ENCODE peak calls at places on chromosomes 6 and 20, in six cellular contexts. One of them, this sample, is unnamed.
A peak's percentile ranks its signal among the peaks of the same experiment; 100 is the strongest.

GRCh38 chr20:53852025-53852424 is 218.4 kb downstream of the BCAS1 start:
- DNase-seq in uterus: no peak
- DNase-seq in esophagus squamous epithelium: no peak
- DNase-seq in thyroid gland: no peak
- DNase-seq in stomach: no peak
- DNase-seq in Peyer's patch: no peak
- DNase-seq in this sample: no peak

GRCh38 chr6:100382031-100382430 is 82.7 kb downstream of the SIM1 start:
- DNase-seq in thyroid gland: no peak
- DNase-seq in stomach: no peak
- DNase-seq in esophagus squamous epithelium: no peak
- DNase-seq in uterus: no peak
- DNase-seq in Peyer's patch: no peak
- DNase-seq in this sample: no peak

GRCh38 chr20:45817652-45818194 is 5.3 kb downstream of the UBE2C start:
- DNase-seq in uterus: no peak
- DNase-seq in thyroid gland: no peak
- DNase-seq in Peyer's patch: no peak
- DNase-seq in esophagus squamous epithelium: no peak
- DNase-seq in stomach: no peak
- DNase-seq in this sample: no peak

GRCh38 chr6:117326396-117326795 is 61.0 kb downstream of the VGLL2 start:
- DNase-seq in thyroid gland: no peak
- DNase-seq in Peyer's patch: no peak
- DNase-seq in esophagus squamous epithelium: no peak
- DNase-seq in uterus: no peak
- DNase-seq in stomach: no peak
- DNase-seq in this sample: no peak

GRCh38 chr6:4133941-4134838 is 1.2 kb downstream of the ECI2 start:
- DNase-seq in esophagus squamous epithelium: no peak
- DNase-seq in thyroid gland: peak; percentile 49
- DNase-seq in stomach: peak; percentile 30
- DNase-seq in uterus: no peak
- DNase-seq in Peyer's patch: peak; percentile 53
- DNase-seq in this sample: no peak

GRCh38 chr20:52143277-52143676 is 48.3 kb downstream of the ZFP64 start:
- DNase-seq in Peyer's patch: no peak
- DNase-seq in stomach: no peak
- DNase-seq in esophagus squamous epithelium: no peak
- DNase-seq in thyroid gland: no peak
- DNase-seq in uterus: no peak
- DNase-seq in this sample: no peak

GRCh38 chr6:4591218-4591617 is 185.0 kb upstream of the CDYL start:
- DNase-seq in Peyer's patch: no peak
- DNase-seq in stomach: no peak
- DNase-seq in thyroid gland: no peak
- DNase-seq in esophagus squamous epithelium: no peak
- DNase-seq in uterus: no peak
- DNase-seq in this sample: no peak

GRCh38 chr6:151349651-151350270 is 41.6 kb downstream of the ZBTB2 start:
- DNase-seq in stomach: no peak
- DNase-seq in uterus: no peak
- DNase-seq in thyroid gland: no peak
- DNase-seq in Peyer's patch: no peak
- DNase-seq in esophagus squamous epithelium: no peak
- DNase-seq in this sample: no peak

GRCh38 chr20:62578294-62578897 is 63.9 kb upstream of the SLCO4A1 start:
- DNase-seq in esophagus squamous epithelium: no peak
- DNase-seq in thyroid gland: no peak
- DNase-seq in uterus: no peak
- DNase-seq in Peyer's patch: no peak
- DNase-seq in stomach: no peak
- DNase-seq in this sample: no peak

GRCh38 chr6:55456016-55456415 is 123.0 kb downstream of the HMGCLL1 start:
- DNase-seq in Peyer's patch: no peak
- DNase-seq in uterus: no peak
- DNase-seq in thyroid gland: no peak
- DNase-seq in stomach: no peak
- DNase-seq in esophagus squamous epithelium: no peak
- DNase-seq in this sample: no peak

GRCh38 chr6:3489961-3490621 is 33.2 kb upstream of the SLC22A23 start:
- DNase-seq in stomach: no peak
- DNase-seq in uterus: no peak
- DNase-seq in thyroid gland: no peak
- DNase-seq in esophagus squamous epithelium: no peak
- DNase-seq in Peyer's patch: no peak
- DNase-seq in this sample: no peak

GRCh38 chr20:6993016-6993415 is 225.5 kb downstream of the BMP2 start:
- DNase-seq in Peyer's patch: no peak
- DNase-seq in stomach: no peak
- DNase-seq in thyroid gland: no peak
- DNase-seq in uterus: no peak
- DNase-seq in esophagus squamous epithelium: no peak
- DNase-seq in this sample: no peak

GRCh38 chr20:6994452-6994851 is 227.0 kb downstream of the BMP2 start:
- DNase-seq in Peyer's patch: no peak
- DNase-seq in esophagus squamous epithelium: no peak
- DNase-seq in uterus: no peak
- DNase-seq in thyroid gland: no peak
- DNase-seq in stomach: no peak
- DNase-seq in this sample: no peak

GRCh38 chr20:6999381-6999780 is 231.9 kb downstream of the BMP2 start:
- DNase-seq in esophagus squamous epithelium: no peak
- DNase-seq in stomach: no peak
- DNase-seq in uterus: no peak
- DNase-seq in Peyer's patch: no peak
- DNase-seq in thyroid gland: no peak
- DNase-seq in this sample: no peak

GRCh38 chr20:6993526-6993925 is 226.0 kb downstream of the BMP2 start:
- DNase-seq in thyroid gland: no peak
- DNase-seq in uterus: no peak
- DNase-seq in Peyer's patch: no peak
- DNase-seq in stomach: no peak
- DNase-seq in esophagus squamous epithelium: no peak
- DNase-seq in this sample: no peak
- H3K4me3 ChIP-seq in thyroid gland: no peak overlapping the region
- H3K4me3 ChIP-seq in uterus: no peak overlapping the region
- H3K4me3 ChIP-seq in Peyer's patch: no peak overlapping the region
- H3K4me3 ChIP-seq in stomach: no peak overlapping the region
- H3K4me3 ChIP-seq in esophagus squamous epithelium: no peak overlapping the region
- H3K4me3 ChIP-seq in this sample: no peak overlapping the region

GRCh38 chr20:49715466-49715865 is 1.8 kb upstream of the B4GALT5 start:
- DNase-seq in stomach: no peak
- DNase-seq in uterus: no peak
- DNase-seq in esophagus squamous epithelium: no peak
- DNase-seq in thyroid gland: no peak
- DNase-seq in Peyer's patch: no peak
- DNase-seq in this sample: no peak

GRCh38 chr20:49711331-49711987 is 2.2 kb downstream of the B4GALT5 start:
- DNase-seq in thyroid gland: no peak
- DNase-seq in Peyer's patch: no peak
- DNase-seq in esophagus squamous epithelium: no peak
- DNase-seq in stomach: no peak
- DNase-seq in uterus: no peak
- DNase-seq in this sample: no peak

GRCh38 chr20:49713779-49714712 is at the start of gene B4GALT5:
- DNase-seq in stomach: peak; percentile 73
- DNase-seq in Peyer's patch: peak; percentile 85
- DNase-seq in uterus: peak; percentile 76
- DNase-seq in thyroid gland: peak; percentile 72
- DNase-seq in esophagus squamous epithelium: no peak
- DNase-seq in this sample: peak; percentile 82

GRCh38 chr20:49712118-49712517 is 1.6 kb downstream of the B4GALT5 start:
- DNase-seq in uterus: no peak
- DNase-seq in esophagus squamous epithelium: no peak
- DNase-seq in stomach: no peak
- DNase-seq in thyroid gland: no peak
- DNase-seq in Peyer's patch: no peak
- DNase-seq in this sample: no peak

DNA sequence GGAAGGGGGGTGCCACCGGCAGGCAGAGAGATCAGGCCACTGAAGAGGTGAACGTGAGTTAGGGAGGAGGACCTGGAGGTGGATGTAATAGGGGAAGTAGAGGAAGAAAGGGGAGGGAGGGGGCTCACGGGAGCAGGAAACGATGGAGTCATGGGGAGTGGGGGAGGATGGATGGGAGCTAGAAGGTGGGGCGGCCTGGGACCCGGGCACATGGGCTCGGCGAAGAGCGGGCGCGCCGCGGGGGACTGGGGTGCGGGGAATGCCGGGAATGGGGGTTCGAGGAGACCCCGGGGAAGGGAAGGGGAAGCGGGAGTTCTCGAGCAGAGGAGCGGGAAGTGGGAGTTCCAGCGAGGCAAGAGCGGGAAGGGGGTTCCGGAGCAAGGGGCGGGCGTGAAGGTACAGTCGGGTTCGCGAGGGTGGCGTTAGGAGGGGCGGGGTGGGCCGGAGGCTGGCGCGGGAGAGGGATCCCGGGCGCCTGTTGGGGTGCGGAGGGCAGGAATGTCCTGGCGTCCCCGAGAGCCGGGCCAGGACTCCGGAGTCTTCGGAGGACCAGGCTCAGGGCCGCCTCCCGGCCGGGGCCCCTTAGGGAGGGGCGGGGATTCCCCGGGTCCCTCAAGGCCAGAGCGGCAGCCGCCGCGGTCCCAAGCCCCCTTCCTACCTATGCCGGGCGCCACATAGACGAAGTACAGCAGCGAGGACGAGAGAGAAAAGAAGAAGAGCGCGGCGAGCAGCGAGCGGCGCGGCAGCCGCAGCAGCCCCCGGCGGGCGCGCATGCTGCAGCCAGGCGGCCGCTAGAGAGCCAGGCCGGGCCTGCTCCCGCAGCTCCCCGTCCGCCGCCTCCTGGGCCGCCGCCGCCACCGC is 530 bp downstream of the B4GALT5 start:
- DNase-seq in thyroid gland: peak; percentile 45
- DNase-seq in stomach: peak; percentile 44
- DNase-seq in uterus: peak; percentile 41
- DNase-seq in Peyer's patch: peak; percentile 67
- DNase-seq in esophagus squamous epithelium: no peak
- DNase-seq in this sample: peak; percentile 71
- TF ChIP-seq POLR2A in thyroid gland: no peak
- TF ChIP-seq POLR2A in stomach: no peak
- TF ChIP-seq POLR2A in uterus: no peak
- TF ChIP-seq POLR2A in Peyer's patch: no peak
- TF ChIP-seq POLR2A in esophagus squamous epithelium: no peak
- TF ChIP-seq POLR2A in this sample: no peak

DNA sequence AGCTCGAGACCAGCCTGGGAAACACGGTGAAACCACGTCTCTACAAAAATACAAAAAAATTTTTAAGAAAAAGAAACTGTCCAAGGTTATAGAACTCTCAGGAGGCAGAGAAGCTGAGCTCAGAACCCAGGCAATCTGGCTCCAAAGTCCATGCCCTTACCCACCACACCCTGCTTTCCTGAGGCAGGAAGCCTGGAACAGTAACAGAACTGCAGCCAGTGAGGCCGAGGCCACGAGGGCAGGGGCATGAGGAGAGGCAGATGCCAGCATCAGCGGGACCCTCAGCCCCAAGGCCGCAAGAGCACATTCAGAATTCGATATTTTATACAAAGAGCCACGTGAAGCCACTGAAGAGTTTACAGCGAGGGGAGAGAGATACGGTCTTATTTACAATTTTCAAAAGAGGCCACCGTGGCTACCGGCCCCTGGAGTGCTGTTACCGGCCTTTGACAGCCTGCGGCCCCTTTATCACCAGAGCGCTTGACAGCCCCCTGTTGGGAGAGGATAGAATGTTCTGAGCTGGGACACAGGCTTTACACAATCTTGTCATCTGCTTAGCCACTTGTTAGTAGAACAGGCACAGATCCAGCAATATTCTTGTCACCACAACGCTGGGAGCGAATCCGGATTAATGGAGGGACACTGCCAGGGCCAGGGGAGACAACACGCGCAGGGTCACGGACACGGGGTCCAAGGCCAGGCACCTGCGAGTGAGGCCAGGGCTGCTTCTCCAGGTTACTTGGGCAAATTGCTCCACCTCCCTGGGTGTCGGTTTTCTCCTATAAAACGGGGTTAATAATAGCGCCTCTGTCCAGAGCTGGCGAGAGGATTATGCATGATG is 5.6 kb downstream of the SPATA2 start:
- DNase-seq in uterus: no peak
- DNase-seq in Peyer's patch: peak; percentile 82
- DNase-seq in stomach: no peak
- DNase-seq in thyroid gland: no peak
- DNase-seq in esophagus squamous epithelium: no peak
- DNase-seq in this sample: no peak
- TF ChIP-seq CTCF in uterus: no peak
- TF ChIP-seq CTCF in Peyer's patch: no peak
- TF ChIP-seq CTCF in stomach: no peak
- TF ChIP-seq CTCF in thyroid gland: no peak
- TF ChIP-seq CTCF in esophagus squamous epithelium: no peak
- TF ChIP-seq CTCF in this sample: no peak

GRCh38 chr20:35173576-35174192 is 1.8 kb downstream of the PROCR start:
- DNase-seq in thyroid gland: no peak
- DNase-seq in stomach: no peak
- DNase-seq in uterus: peak; percentile 51
- DNase-seq in esophagus squamous epithelium: no peak
- DNase-seq in Peyer's patch: no peak
- DNase-seq in this sample: no peak

GRCh38 chr20:35171753-35172433 is at the start of gene PROCR:
- DNase-seq in uterus: peak; percentile 91
- DNase-seq in stomach: peak; percentile 72
- DNase-seq in thyroid gland: peak; percentile 74
- DNase-seq in esophagus squamous epithelium: no peak
- DNase-seq in Peyer's patch: peak; percentile 86
- DNase-seq in this sample: peak; percentile 95

GRCh38 chr20:35176132-35176531 is 4.3 kb downstream of the PROCR start:
- DNase-seq in stomach: no peak
- DNase-seq in uterus: no peak
- DNase-seq in Peyer's patch: no peak
- DNase-seq in thyroid gland: no peak
- DNase-seq in esophagus squamous epithelium: no peak
- DNase-seq in this sample: no peak

GRCh38 chr20:35172434-35172806 is 548 bp downstream of the PROCR start:
- DNase-seq in Peyer's patch: no peak
- DNase-seq in esophagus squamous epithelium: no peak
- DNase-seq in thyroid gland: no peak
- DNase-seq in uterus: no peak
- DNase-seq in stomach: no peak
- DNase-seq in this sample: no peak

GRCh38 chr20:35174458-35175216 is 2.8 kb downstream of the PROCR start:
- DNase-seq in thyroid gland: peak; percentile 16
- DNase-seq in stomach: peak; percentile 64
- DNase-seq in esophagus squamous epithelium: no peak
- DNase-seq in uterus: no peak
- DNase-seq in Peyer's patch: peak; percentile 85
- DNase-seq in this sample: no peak
- H3K4me3 ChIP-seq in thyroid gland: no peak overlapping the region
- H3K4me3 ChIP-seq in stomach: peak overlapping the region; percentile 35
- H3K4me3 ChIP-seq in esophagus squamous epithelium: no peak overlapping the region
- H3K4me3 ChIP-seq in uterus: no peak overlapping the region
- H3K4me3 ChIP-seq in Peyer's patch: no peak overlapping the region
- H3K4me3 ChIP-seq in this sample: no peak overlapping the region

This sample was measured in sigmoid colon.